ENCODE peak calls at places on chromosomes 7 and 10, in four cellular contexts. L is skeletal muscle cell, W is HCT116, F is AG09309. P is an unnamed sample.

GRCh38 chr10:68992721-68993440 is 4.3 kb downstream of the KIFBP start:
- DNase-seq in F (peak), L (peak), W (no peak), P (no peak)

GRCh38 chr10:122475581-122475980 is 14.2 kb downstream of the HTRA1 start:
- DNase-seq in L (no peak), F (no peak), W (no peak), P (no peak)

GRCh38 chr7:101137651-101138148 is 10.8 kb downstream of the SERPINE1 start:
- DNase-seq in L (no peak), F (no peak), W (no peak), P (no peak)

GRCh38 chr10:37754538-37755323 is 102.7 kb downstream of the ZNF248 start:
- DNase-seq in L (no peak), W (peak), F (peak), P (peak)

GRCh38 chr10:43308986-43309385 is 42.1 kb upstream of the RASGEF1A start:
- DNase-seq in L (no peak), F (no peak), W (no peak), P (no peak)

GRCh38 chr7:65317372-65317771 is 56.3 kb upstream of the ZNF92 start:
- DNase-seq in F (no peak), L (no peak), W (no peak), P (no peak)

GRCh38 chr10:124262971-124263370 is 155.8 kb downstream of the OAT start:
- DNase-seq in L (no peak), F (no peak), W (no peak), P (no peak)

GRCh38 chr10:30493609-30494530 is 59.9 kb downstream of the MAP3K8 start:
- DNase-seq in W (no peak), F (no peak), L (peak), P (no peak)

GRCh38 chr10:9211228-9211627 is 1156.7 kb downstream of the GATA3 start:
- DNase-seq in L (no peak), F (no peak), W (no peak), P (no peak)

GRCh38 chr10:33402748-33403147 is 68.3 kb upstream of the NRP1 start:
- DNase-seq in W (no peak), F (no peak), L (no peak), P (peak)

GRCh38 chr7:24336461-24336860 is 52.5 kb downstream of the NPY start:
- DNase-seq in L (no peak), F (no peak), W (peak), P (no peak)

GRCh38 chr10:84214612-84215235 is 10.6 kb downstream of the LRIT2 start:
- DNase-seq in W (peak), L (no peak), F (no peak), P (peak)

GRCh38 chr7:155992974-155993373 is 180.7 kb upstream of the SHH start:
- DNase-seq in L (no peak), F (no peak), W (no peak), P (no peak)

GRCh38 chr7:155992538-155992937 is 180.3 kb upstream of the SHH start:
- DNase-seq in W (no peak), L (no peak), F (no peak), P (no peak)

GRCh38 chr7:155993420-155994252 is 181.4 kb upstream of the SHH start:
- DNase-seq in F (no peak), L (no peak), W (no peak), P (no peak)

GRCh38 chr7:155995183-155995612 is 182.9 kb upstream of the SHH start:
- DNase-seq in F (no peak), L (no peak), W (no peak), P (peak)

GRCh38 chr7:155994253-155994811 is 182.1 kb upstream of the SHH start:
- DNase-seq in F (no peak), W (no peak), L (no peak), P (no peak)
- H3K4me3 ChIP-seq in F (no peak), W (no peak), L (no peak), P (no peak)

GRCh38 chr10:63375006-63375405 is 90.8 kb downstream of the JMJD1C start:
- DNase-seq in F (no peak), W (no peak), L (no peak), P (no peak)
- H3K4me3 ChIP-seq in F (no peak), W (no peak), L (no peak), P (no peak)

GRCh38 chr10:70135046-70135445 is 2.4 kb upstream of the AIFM2 start:
- DNase-seq in W (no peak), L (no peak), F (no peak), P (no peak)

GRCh38 chr10:70131560-70131937 is 1.1 kb downstream of the AIFM2 start:
- DNase-seq in W (no peak), F (no peak), L (no peak), P (no peak)

GRCh38 chr10:70132098-70133029 is at the start of gene AIFM2:
- DNase-seq in L (no peak), F (peak), W (peak), P (no peak)

GRCh38 chr10:70126700-70127395 is 5.8 kb downstream of the AIFM2 start:
- DNase-seq in F (no peak), L (no peak), W (no peak), P (no peak)

DNA sequence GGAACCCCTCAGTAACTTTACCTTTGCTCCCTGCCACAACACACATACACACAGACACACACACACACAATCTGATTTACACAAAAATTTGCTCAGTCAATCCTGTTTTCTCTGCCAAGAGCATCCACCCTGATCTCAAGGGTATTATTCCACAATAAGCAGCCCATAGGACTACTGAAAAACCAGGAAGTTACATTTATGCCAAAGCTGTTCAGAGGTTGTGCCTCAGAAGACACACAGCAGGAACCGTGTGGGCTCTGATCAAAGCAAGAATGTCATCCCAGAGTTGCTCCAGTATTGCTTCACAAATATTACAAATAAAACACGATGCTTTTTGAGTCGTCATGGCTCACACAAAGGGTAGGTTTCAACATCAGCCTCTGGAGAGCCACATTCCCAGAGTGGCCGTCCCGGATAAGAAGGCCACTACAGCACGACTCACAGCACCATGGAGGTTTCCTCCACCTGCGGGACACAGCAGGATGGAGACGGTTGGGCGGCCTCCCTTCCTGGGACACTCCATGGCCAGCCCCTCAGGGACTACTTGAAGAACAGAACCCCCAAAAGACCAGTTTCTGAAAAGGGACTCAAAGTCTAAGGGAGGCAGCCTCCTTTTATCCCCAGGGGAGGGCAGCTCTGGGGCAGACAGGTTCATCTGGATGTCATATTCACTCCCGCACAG is 1.6 kb downstream of the AIFM2 start:
- DNase-seq in F (peak), L (peak), W (no peak), P (no peak)
- H3K4me3 ChIP-seq in F (no peak), L (no peak), W (peak), P (no peak)

DNA sequence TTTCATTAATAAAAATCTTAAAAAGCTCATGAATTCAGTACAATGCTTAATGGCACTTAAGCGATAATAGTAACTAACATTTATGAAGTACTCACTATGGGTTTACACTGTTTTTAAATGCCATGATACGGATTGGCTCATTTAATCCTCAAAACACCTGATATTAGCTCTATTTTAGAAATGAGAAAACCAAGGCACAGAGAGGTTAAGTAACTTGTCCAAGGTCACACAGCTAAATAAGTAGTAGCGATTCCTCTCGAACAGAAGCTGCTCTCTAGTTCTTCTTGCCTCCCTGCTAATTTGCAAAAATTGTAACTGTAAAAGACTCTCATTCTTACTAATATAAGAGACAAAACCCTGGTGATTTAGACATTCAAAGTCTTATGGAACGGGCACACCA is 110.7 kb upstream of the RHEB start:
- DNase-seq in F (no peak), W (no peak), L (no peak), P (no peak)
- H3K4me3 ChIP-seq in F (no peak), W (peak), L (peak), P (no peak)

GRCh38 chr10:1736972-1737221 is 428 bp downstream of the ADARB2 start:
- DNase-seq in F (no peak), L (no peak), W (no peak), P (no peak)
- H3K4me3 ChIP-seq in F (no peak), L (no peak), W (no peak), P (no peak)

GRCh38 chr10:44756235-44756634 is 154.9 kb upstream of the TMEM72 start:
- DNase-seq in L (peak), W (no peak), F (peak), P (no peak)
- H3K4me3 ChIP-seq in L (no peak), W (no peak), F (no peak), P (no peak)

GRCh38 chr7:158101821-158102450 is 485.7 kb downstream of the PTPRN2 start:
- DNase-seq in W (no peak), F (no peak), L (no peak), P (no peak)
- H3K4me3 ChIP-seq in W (no peak), F (no peak), L (no peak), P (no peak)

GRCh38 chr7:132750056-132750455 is 173.8 kb upstream of the PLXNA4 start:
- DNase-seq in W (no peak), L (no peak), F (no peak), P (no peak)

GRCh38 chr7:132752431-132752830 is 176.2 kb upstream of the PLXNA4 start:
- DNase-seq in F (no peak), W (no peak), L (no peak), P (no peak)

GRCh38 chr7:132751282-132751647 is 175.0 kb upstream of the PLXNA4 start:
- DNase-seq in F (no peak), L (no peak), W (no peak), P (no peak)

GRCh38 chr7:132755538-132756481 is 179.5 kb upstream of the PLXNA4 start:
- DNase-seq in F (no peak), W (no peak), L (no peak), P (no peak)

GRCh38 chr7:132750530-132751281 is 174.4 kb upstream of the PLXNA4 start:
- DNase-seq in W (no peak), F (no peak), L (no peak), P (no peak)
- H3K4me3 ChIP-seq in W (no peak), F (no peak), L (no peak), P (no peak)

GRCh38 chr7:106737202-106737562 is 76.2 kb upstream of the CCDC71L start:
- DNase-seq in F (no peak), L (no peak), W (no peak), P (no peak)
- H3K4me3 ChIP-seq in F (no peak), L (no peak), W (peak), P (no peak)

DNA sequence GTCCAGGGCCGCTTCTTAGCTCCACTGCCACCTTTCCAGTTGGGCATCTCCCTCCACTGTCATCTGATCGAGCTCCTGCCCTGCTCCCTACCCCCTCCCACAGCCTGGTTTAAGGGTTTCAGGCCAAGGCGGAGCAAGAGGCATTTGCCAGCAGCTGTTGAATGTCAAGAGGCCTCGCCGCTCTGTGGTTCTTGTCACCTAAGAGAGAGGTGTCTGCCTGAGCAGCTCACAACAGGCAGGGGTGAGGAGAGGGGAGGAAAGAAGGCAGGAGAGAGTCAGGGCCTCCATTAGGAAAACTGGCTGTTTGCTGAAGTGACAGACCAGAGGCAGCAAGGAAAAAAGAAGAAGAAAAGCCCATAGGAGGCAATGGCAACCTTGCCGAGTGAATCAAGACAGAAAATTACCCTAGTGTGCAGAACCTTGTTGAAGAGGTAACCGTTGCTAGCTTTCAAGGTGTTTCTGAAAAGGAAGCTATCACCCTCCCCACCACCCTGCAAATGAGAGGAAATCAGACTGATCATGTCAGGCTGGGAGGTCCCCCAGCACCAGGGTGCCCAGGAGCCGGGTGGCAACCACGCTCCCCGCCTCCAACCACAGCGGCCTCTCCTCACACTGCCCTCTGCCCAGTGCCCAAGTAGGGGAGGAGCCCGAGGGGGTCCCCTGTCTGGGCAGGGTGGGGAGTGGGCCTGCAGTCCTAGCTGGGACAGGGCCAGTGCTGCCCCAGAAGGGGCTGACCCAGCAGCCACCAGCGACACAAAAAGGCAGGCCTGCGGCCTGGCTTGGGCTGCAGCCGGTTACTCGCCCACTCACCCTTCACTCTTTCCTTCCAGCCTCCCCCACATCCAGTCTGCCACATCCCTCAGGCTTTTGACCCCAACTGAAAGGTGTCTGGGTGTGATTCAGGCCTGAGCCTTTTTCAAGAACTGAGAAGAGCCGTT is 7.1 kb downstream of the GATA3 start:
- DNase-seq in L (no peak), F (no peak), W (no peak), P (peak)
- H3K4me3 ChIP-seq in L (no peak), F (no peak), W (no peak), P (peak)